ENCODE peak calls at places on chromosomes 13 and 19, in six cellular contexts. E, R, X, I, P and N are unnamed samples.
A peak's percentile ranks its signal among the peaks of the same experiment; 100 is the strongest.

GRCh38 chr13:113528798-113529180 is 38.3 kb upstream of the DCUN1D2 start:
- DNase-seq in I (no peak), R (no peak), X (no peak), P (no peak), E (no peak), N (no peak)

GRCh38 chr13:99340638-99341037 is 33.4 kb upstream of the GPR183 start:
- DNase-seq in R (no peak), P (no peak), I (no peak), E (no peak), X (no peak), N (no peak)

GRCh38 chr13:20134732-20135131 is 26.1 kb downstream of the GJA3 start:
- DNase-seq in X (no peak), P (no peak), E (no peak), I (no peak), R (no peak), N (no peak)

GRCh38 chr19:1206733-1207301 is 1.2 kb downstream of the STK11 start:
- DNase-seq in X (no peak), P (no peak), I (no peak), R (no peak), E (no peak), N (peak; percentile 67)

GRCh38 chr19:35718345-35719041 is 690 bp downstream of the KMT2B start:
- DNase-seq in X (peak; percentile 42), E (peak; percentile 29), I (no peak), P (peak; percentile 70), R (peak; percentile 24), N (peak; percentile 11)

GRCh38 chr19:51179297-51179696 is 37.2 kb downstream of the SIGLEC7 start:
- DNase-seq in E (no peak), R (no peak), P (no peak), I (no peak), X (no peak), N (no peak)

GRCh38 chr13:58573742-58574141 is 942.2 kb downstream of the PCDH17 start:
- DNase-seq in P (no peak), I (peak; percentile 81), X (no peak), R (no peak), E (no peak), N (peak; percentile 90)

GRCh38 chr13:40187324-40187795 is 479.1 kb downstream of the FOXO1 start:
- DNase-seq in P (no peak), X (peak; percentile 44), I (no peak), E (no peak), R (no peak), N (no peak)

GRCh38 chr19:38337360-38337653 is 1.7 kb downstream of the CATSPERG start:
- DNase-seq in P (no peak), R (no peak), I (no peak), X (no peak), E (no peak), N (no peak)

GRCh38 chr19:30207357-30207756 is 164.8 kb upstream of the ZNF536 start:
- DNase-seq in R (no peak), I (no peak), P (no peak), E (no peak), X (no peak), N (no peak)

GRCh38 chr19:38655148-38655824 is 7.8 kb downstream of the ACTN4 start:
- DNase-seq in I (peak; percentile 78), R (no peak), E (no peak), P (no peak), X (no peak), N (no peak)

GRCh38 chr13:85074543-85075313 is 724.5 kb downstream of the SLITRK6 start:
- DNase-seq in P (no peak), I (no peak), X (no peak), R (no peak), E (no peak), N (no peak)

GRCh38 chr19:13825489-13826475 is 30.5 kb downstream of the ZSWIM4 start:
- DNase-seq in I (peak; percentile 36), X (peak; percentile 54), R (no peak), E (no peak), P (no peak), N (no peak)

GRCh38 chr13:74136089-74136658 is 2.0 kb upstream of the KLF12 start:
- DNase-seq in I (peak; percentile 39), X (peak; percentile 43), P (peak; percentile 52), E (peak; percentile 9), R (peak; percentile 60), N (no peak)

GRCh38 chr13:79874396-79875360 is 393.7 kb downstream of the NDFIP2 start:
- DNase-seq in E (no peak), R (no peak), I (no peak), X (no peak), P (no peak), N (no peak)

GRCh38 chr13:114099191-114099590 is 33.2 kb downstream of the RASA3 start:
- DNase-seq in X (peak; percentile 41), R (peak; percentile 87), E (no peak), I (peak; percentile 77), P (peak; percentile 94), N (no peak)

GRCh38 chr19:23305555-23305954 is 55.4 kb upstream of the ZNF724 start:
- DNase-seq in I (no peak), P (no peak), R (no peak), E (no peak), X (no peak), N (no peak)

GRCh38 chr13:113305208-113305607 is 8.2 kb downstream of the LAMP1 start:
- DNase-seq in I (no peak), P (peak; percentile 56), X (no peak), R (no peak), E (no peak), N (no peak)

GRCh38 chr13:24911135-24911524 is 147.2 kb downstream of the RNF17 start:
- DNase-seq in I (peak; percentile 85), X (no peak), E (no peak), P (no peak), R (peak; percentile 15), N (no peak)

GRCh38 chr19:347946-348861 is 3.6 kb upstream of the MIER2 start:
- DNase-seq in E (no peak), I (no peak), P (no peak), X (no peak), R (no peak), N (no peak)

GRCh38 chr13:35881360-35881759 is 249.8 kb downstream of the DCLK1 start:
- DNase-seq in X (no peak), R (peak; percentile 43), I (no peak), E (no peak), P (no peak), N (no peak)